ENCODE peak calls at places on chromosomes 16 and 17, in seven cellular contexts. One of them, this sample, is unnamed. For H3K4me1, the result is how much of the 10 kb centered on the place peaks cover.

GRCh38 chr16:56623637-56624036 is 1.9 kb upstream of the MT1E start:
- DNase-seq in CD8-positive, alpha-beta T cell: no peak
- DNase-seq in psoas muscle: no peak
- DNase-seq in GM23248: no peak
- DNase-seq in astrocyte: no peak
- DNase-seq in body of pancreas: no peak
- DNase-seq in tibial nerve: no peak
- DNase-seq in this sample: no peak

GRCh38 chr16:5028950-5029475 is 4.7 kb downstream of the NAGPA start:
- DNase-seq in tibial nerve: no peak
- DNase-seq in CD8-positive, alpha-beta T cell: no peak
- DNase-seq in psoas muscle: no peak
- DNase-seq in astrocyte: no peak
- DNase-seq in GM23248: no peak
- DNase-seq in body of pancreas: no peak
- DNase-seq in this sample: no peak

GRCh38 chr17:35713069-35713728 is 18.2 kb upstream of the RASL10B start:
- DNase-seq in psoas muscle: peak
- DNase-seq in GM23248: peak
- DNase-seq in CD8-positive, alpha-beta T cell: no peak
- DNase-seq in tibial nerve: no peak
- DNase-seq in body of pancreas: peak
- DNase-seq in astrocyte: peak
- DNase-seq in this sample: no peak

GRCh38 chr17:3385869-3386816 is at the start of gene OR3A2:
- DNase-seq in body of pancreas: no peak
- DNase-seq in psoas muscle: no peak
- DNase-seq in astrocyte: no peak
- DNase-seq in GM23248: no peak
- DNase-seq in CD8-positive, alpha-beta T cell: peak
- DNase-seq in tibial nerve: no peak
- DNase-seq in this sample: peak

GRCh38 chr17:40304464-40304863 is 4.5 kb upstream of the RARA start:
- DNase-seq in astrocyte: peak
- DNase-seq in CD8-positive, alpha-beta T cell: no peak
- DNase-seq in GM23248: peak
- DNase-seq in psoas muscle: no peak
- DNase-seq in body of pancreas: no peak
- DNase-seq in tibial nerve: no peak
- DNase-seq in this sample: no peak

GRCh38 chr17:5422505-5422904 is 2.5 kb downstream of the RPAIN start:
- DNase-seq in CD8-positive, alpha-beta T cell: no peak
- DNase-seq in body of pancreas: no peak
- DNase-seq in GM23248: peak
- DNase-seq in astrocyte: peak
- DNase-seq in tibial nerve: no peak
- DNase-seq in psoas muscle: no peak
- DNase-seq in this sample: no peak

GRCh38 chr16:86093801-86094750 is 195.1 kb downstream of the IRF8 start:
- DNase-seq in GM23248: no peak
- DNase-seq in CD8-positive, alpha-beta T cell: no peak
- DNase-seq in body of pancreas: no peak
- DNase-seq in tibial nerve: no peak
- DNase-seq in psoas muscle: no peak
- DNase-seq in astrocyte: no peak
- DNase-seq in this sample: no peak

GRCh38 chr17:3977387-3977786 is 13.2 kb upstream of the ATP2A3 start:
- DNase-seq in psoas muscle: no peak
- DNase-seq in GM23248: no peak
- DNase-seq in body of pancreas: peak
- DNase-seq in tibial nerve: no peak
- DNase-seq in astrocyte: no peak
- DNase-seq in CD8-positive, alpha-beta T cell: no peak
- DNase-seq in this sample: no peak

GRCh38 chr17:35745246-35745645 is 7.8 kb downstream of the GAS2L2 start:
- DNase-seq in GM23248: no peak
- DNase-seq in tibial nerve: no peak
- DNase-seq in psoas muscle: no peak
- DNase-seq in CD8-positive, alpha-beta T cell: no peak
- DNase-seq in body of pancreas: no peak
- DNase-seq in astrocyte: no peak
- DNase-seq in this sample: no peak

GRCh38 chr17:7177210-7177953 is 1.8 kb downstream of the ASGR1 start:
- DNase-seq in body of pancreas: peak
- DNase-seq in psoas muscle: peak
- DNase-seq in tibial nerve: peak
- DNase-seq in astrocyte: peak
- DNase-seq in CD8-positive, alpha-beta T cell: peak
- DNase-seq in GM23248: peak
- DNase-seq in this sample: peak

GRCh38 chr17:73594598-73594997 is 49.6 kb downstream of the SDK2 start:
- DNase-seq in body of pancreas: no peak
- DNase-seq in tibial nerve: no peak
- DNase-seq in psoas muscle: no peak
- DNase-seq in astrocyte: no peak
- DNase-seq in GM23248: no peak
- DNase-seq in CD8-positive, alpha-beta T cell: no peak
- DNase-seq in this sample: no peak

GRCh38 chr17:5584971-5585794 is 874 bp upstream of the NLRP1 start:
- DNase-seq in CD8-positive, alpha-beta T cell: no peak
- DNase-seq in tibial nerve: no peak
- DNase-seq in psoas muscle: no peak
- DNase-seq in body of pancreas: no peak
- DNase-seq in astrocyte: peak
- DNase-seq in GM23248: peak
- DNase-seq in this sample: no peak

GRCh38 chr17:58277107-58277506 is 3.6 kb downstream of the MPO start:
- DNase-seq in GM23248: peak
- DNase-seq in body of pancreas: no peak
- DNase-seq in astrocyte: no peak
- DNase-seq in psoas muscle: no peak
- DNase-seq in CD8-positive, alpha-beta T cell: no peak
- DNase-seq in tibial nerve: no peak
- DNase-seq in this sample: peak

GRCh38 chr16:61887903-61888302 is 148.3 kb downstream of the CDH8 start:
- DNase-seq in GM23248: peak
- DNase-seq in body of pancreas: no peak
- DNase-seq in astrocyte: peak
- DNase-seq in psoas muscle: no peak
- DNase-seq in CD8-positive, alpha-beta T cell: no peak
- DNase-seq in tibial nerve: no peak
- DNase-seq in this sample: no peak

GRCh38 chr17:58236394-58236793 is 2.0 kb upstream of the LPO start:
- DNase-seq in astrocyte: no peak
- DNase-seq in tibial nerve: no peak
- DNase-seq in psoas muscle: no peak
- DNase-seq in GM23248: no peak
- DNase-seq in body of pancreas: no peak
- DNase-seq in CD8-positive, alpha-beta T cell: no peak
- DNase-seq in this sample: no peak

GRCh38 chr17:43171761-43172487 is 910 bp downstream of the NBR1 start:
- DNase-seq in body of pancreas: peak
- DNase-seq in tibial nerve: no peak
- DNase-seq in psoas muscle: no peak
- DNase-seq in GM23248: peak
- DNase-seq in astrocyte: peak
- DNase-seq in CD8-positive, alpha-beta T cell: no peak
- DNase-seq in this sample: peak

GRCh38 chr17:81806461-81807209 is 2.7 kb downstream of the GCGR start:
- DNase-seq in GM23248: no peak
- DNase-seq in CD8-positive, alpha-beta T cell: no peak
- DNase-seq in body of pancreas: no peak
- DNase-seq in astrocyte: no peak
- DNase-seq in tibial nerve: no peak
- DNase-seq in psoas muscle: no peak
- DNase-seq in this sample: no peak

GRCh38 chr16:59259964-59260348 is 525.8 kb upstream of the GOT2 start:
- DNase-seq in body of pancreas: no peak
- DNase-seq in astrocyte: no peak
- DNase-seq in CD8-positive, alpha-beta T cell: no peak
- DNase-seq in tibial nerve: no peak
- DNase-seq in GM23248: no peak
- DNase-seq in psoas muscle: no peak
- DNase-seq in this sample: no peak

DNA sequence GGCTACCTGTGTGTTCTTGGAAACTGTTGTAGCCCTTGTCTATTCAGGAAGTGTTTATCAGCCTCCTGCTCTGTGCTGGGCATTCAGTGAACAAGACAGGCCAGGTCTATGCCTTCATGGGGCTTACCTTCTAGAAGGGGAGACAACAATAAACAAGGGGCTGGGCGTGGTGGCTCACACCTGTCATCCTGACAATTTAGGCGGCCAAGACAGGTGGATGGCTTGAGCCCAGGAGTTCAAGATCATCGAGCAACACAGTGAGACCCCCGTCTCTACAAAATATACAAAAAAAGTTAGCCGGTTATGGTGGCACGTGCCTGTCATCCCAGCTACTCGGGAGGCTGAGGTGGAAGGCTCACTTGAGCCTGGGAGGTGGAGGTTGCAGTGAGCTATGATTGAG is 5.5 kb upstream of the GSG1L start:
- DNase-seq in tibial nerve: no peak
- DNase-seq in GM23248: no peak
- DNase-seq in psoas muscle: no peak
- DNase-seq in body of pancreas: no peak
- DNase-seq in CD8-positive, alpha-beta T cell: no peak
- DNase-seq in astrocyte: no peak
- DNase-seq in this sample: no peak
- H3K27ac ChIP-seq in tibial nerve: no peak
- H3K27ac ChIP-seq in GM23248: no peak
- H3K27ac ChIP-seq in psoas muscle: no peak
- H3K27ac ChIP-seq in body of pancreas: no peak
- H3K27ac ChIP-seq in CD8-positive, alpha-beta T cell: no peak
- H3K27ac ChIP-seq in astrocyte: no peak
- H3K27ac ChIP-seq in this sample: no peak

DNA sequence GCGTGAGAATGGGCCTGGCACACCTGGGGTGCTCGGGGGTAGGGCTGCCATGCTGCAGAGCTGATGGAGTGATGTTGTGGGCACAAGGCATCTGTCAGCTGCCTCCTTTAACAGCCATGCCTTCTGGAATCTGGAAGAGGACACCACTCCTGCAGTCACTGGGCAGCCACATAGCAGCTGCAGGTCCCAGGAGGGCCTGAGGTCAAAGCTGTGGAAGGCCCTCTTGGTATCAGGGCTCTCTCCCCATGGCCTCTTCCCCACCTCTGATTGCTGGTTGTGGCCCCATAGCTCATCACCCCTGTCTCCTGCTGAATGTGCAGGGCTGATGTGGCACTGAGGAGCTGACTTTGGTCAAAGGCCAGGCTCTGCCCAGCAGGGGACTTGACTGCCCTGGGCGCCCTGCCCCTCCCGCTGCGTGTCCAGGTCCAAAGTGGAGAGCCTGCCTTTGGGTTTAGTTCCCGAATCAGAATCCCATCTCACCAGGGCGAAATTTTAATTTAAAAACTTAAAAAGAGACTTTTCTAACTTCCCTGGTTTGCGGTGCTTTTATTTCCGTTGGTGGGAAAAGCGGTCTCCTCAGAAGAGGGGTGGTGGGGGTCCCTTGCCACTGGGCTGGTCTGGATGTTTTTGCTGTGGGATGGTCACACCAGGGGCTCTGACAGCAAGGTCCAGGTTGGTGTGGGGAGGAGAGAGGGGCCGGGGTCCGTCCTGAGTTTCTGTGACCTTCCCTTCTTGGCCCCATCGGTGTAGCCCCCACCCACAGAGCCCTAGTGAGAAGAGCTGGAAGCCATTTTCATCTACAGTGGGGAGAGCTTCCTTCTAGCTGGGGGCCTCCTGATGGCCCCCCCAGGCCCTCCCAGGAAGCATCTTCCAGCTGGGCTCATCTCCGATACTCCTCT is 5.9 kb downstream of the UBALD2 start:
- DNase-seq in body of pancreas: no peak
- DNase-seq in psoas muscle: no peak
- DNase-seq in CD8-positive, alpha-beta T cell: no peak
- DNase-seq in astrocyte: no peak
- DNase-seq in GM23248: no peak
- DNase-seq in tibial nerve: no peak
- DNase-seq in this sample: no peak
- H3K4me1 ChIP-seq in body of pancreas: half or more
- H3K4me1 ChIP-seq in psoas muscle: half or more
- H3K4me1 ChIP-seq in CD8-positive, alpha-beta T cell: half or more
- H3K4me1 ChIP-seq in astrocyte: under half
- H3K4me1 ChIP-seq in GM23248: under half
- H3K4me1 ChIP-seq in tibial nerve: half or more
- H3K4me1 ChIP-seq in this sample: half or more

DNA sequence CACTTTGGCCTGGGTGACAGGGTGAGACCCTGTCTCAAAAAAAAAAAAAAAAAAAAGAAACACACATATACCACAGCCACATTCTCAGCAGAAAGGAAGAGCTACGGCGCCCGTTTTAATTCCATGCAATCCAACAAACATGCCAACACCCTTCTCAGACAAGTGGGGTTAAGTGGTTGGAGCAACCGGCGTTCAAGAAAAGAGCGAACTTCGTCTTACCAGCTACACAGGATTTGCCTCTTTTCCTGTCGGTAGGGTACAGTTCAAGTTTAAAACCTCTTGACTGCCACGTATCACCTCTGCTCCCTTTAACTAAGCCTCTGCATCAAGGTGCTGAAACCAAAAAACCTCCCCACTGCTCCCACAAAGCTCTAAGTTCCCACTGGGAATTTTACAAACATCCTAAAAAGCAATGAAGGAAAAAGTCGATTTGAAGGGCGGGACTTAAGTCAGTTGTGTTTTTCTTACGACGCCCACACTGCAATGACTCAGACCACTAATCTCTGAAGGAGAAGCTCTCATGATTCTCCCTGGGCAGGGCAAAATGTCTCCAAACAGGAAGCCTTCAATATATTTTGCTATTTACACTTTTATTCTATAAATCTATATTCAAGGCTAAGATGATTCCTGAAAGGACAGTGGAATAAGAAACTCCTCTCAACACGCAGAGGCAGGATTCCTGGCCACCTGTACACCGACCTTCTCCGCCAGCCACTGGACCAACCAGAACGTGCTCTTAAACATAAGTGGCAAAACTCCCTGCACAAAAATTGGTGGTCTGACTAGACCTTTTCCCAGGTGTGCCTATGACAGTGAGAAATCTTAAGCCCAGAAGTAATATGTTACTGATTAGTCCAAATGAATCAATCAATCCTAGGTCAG is 18.8 kb downstream of the SRP68 start:
- DNase-seq in GM23248: peak
- DNase-seq in tibial nerve: no peak
- DNase-seq in astrocyte: peak
- DNase-seq in psoas muscle: no peak
- DNase-seq in CD8-positive, alpha-beta T cell: no peak
- DNase-seq in body of pancreas: no peak
- DNase-seq in this sample: no peak
- H3K27ac ChIP-seq in GM23248: no peak
- H3K27ac ChIP-seq in tibial nerve: no peak
- H3K27ac ChIP-seq in astrocyte: peak
- H3K27ac ChIP-seq in psoas muscle: no peak
- H3K27ac ChIP-seq in CD8-positive, alpha-beta T cell: no peak
- H3K27ac ChIP-seq in body of pancreas: no peak
- H3K27ac ChIP-seq in this sample: no peak

DNA sequence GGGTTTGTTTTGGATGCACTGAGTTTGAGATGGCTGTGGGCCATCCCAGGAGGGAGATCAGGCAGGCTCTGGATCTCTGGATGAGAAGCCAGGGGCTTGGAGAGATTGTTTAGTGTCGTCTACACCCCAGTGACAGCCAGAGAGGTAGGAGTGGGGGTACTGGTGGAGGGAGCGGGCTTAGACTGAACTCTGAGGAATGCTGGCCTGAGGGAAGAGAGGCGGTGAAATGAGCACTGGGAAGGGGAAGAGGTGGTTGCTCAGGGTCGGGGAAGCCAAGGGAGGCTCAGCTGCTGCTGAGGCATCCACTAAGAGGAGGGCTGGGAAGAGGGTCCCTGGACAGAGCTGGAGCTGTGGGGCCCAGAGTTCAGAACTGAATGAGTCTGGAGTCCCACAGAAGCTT is 23.6 kb downstream of the CACNA1G start:
- DNase-seq in CD8-positive, alpha-beta T cell: no peak
- DNase-seq in tibial nerve: no peak
- DNase-seq in psoas muscle: no peak
- DNase-seq in body of pancreas: no peak
- DNase-seq in GM23248: no peak
- DNase-seq in astrocyte: no peak
- DNase-seq in this sample: no peak
- H3K4me1 ChIP-seq in CD8-positive, alpha-beta T cell: under half
- H3K4me1 ChIP-seq in tibial nerve: under half
- H3K4me1 ChIP-seq in psoas muscle: under half
- H3K4me1 ChIP-seq in body of pancreas: under half
- H3K4me1 ChIP-seq in GM23248: under half
- H3K4me1 ChIP-seq in astrocyte: under half
- H3K4me1 ChIP-seq in this sample: under half

This sample was measured in CD4-positive, alpha-beta memory T cell.